ENCODE peak calls at places on chromosomes 1 and 21, in five cellular contexts. One of them, this sample, is unnamed. For H3K27me3, the result is how much of the 10 kb centered on the place peaks cover.

GRCh38 chr1:205199090-205199930 is 12.2 kb downstream of the DSTYK start:
- DNase-seq in heart right ventricle: no peak
- DNase-seq in psoas muscle: no peak
- DNase-seq in cardiac muscle cell: no peak
- DNase-seq in adrenal gland: no peak
- DNase-seq in this sample: no peak

GRCh38 chr1:205600085-205600484 is 31.7 kb downstream of the ELK4 start:
- DNase-seq in cardiac muscle cell: no peak
- DNase-seq in psoas muscle: no peak
- DNase-seq in adrenal gland: no peak
- DNase-seq in heart right ventricle: no peak
- DNase-seq in this sample: no peak

GRCh38 chr21:41364308-41364707 is 2.5 kb downstream of the MX2 start:
- DNase-seq in adrenal gland: peak
- DNase-seq in psoas muscle: no peak
- DNase-seq in cardiac muscle cell: no peak
- DNase-seq in heart right ventricle: no peak
- DNase-seq in this sample: no peak

GRCh38 chr1:160711528-160712311 is at the start of gene CD48:
- DNase-seq in cardiac muscle cell: no peak
- DNase-seq in psoas muscle: no peak
- DNase-seq in heart right ventricle: no peak
- DNase-seq in adrenal gland: no peak
- DNase-seq in this sample: no peak

GRCh38 chr1:156200062-156200461 is 6.2 kb downstream of the SLC25A44 start:
- DNase-seq in adrenal gland: no peak
- DNase-seq in psoas muscle: no peak
- DNase-seq in heart right ventricle: no peak
- DNase-seq in cardiac muscle cell: no peak
- DNase-seq in this sample: no peak

GRCh38 chr1:94025383-94026340 is 95.3 kb downstream of the ABCA4 start:
- DNase-seq in heart right ventricle: peak
- DNase-seq in psoas muscle: no peak
- DNase-seq in cardiac muscle cell: peak
- DNase-seq in adrenal gland: peak
- DNase-seq in this sample: no peak

GRCh38 chr1:52263153-52263910 is 102.7 kb downstream of the CC2D1B start:
- DNase-seq in psoas muscle: no peak
- DNase-seq in heart right ventricle: no peak
- DNase-seq in cardiac muscle cell: no peak
- DNase-seq in adrenal gland: no peak
- DNase-seq in this sample: no peak

GRCh38 chr1:938711-939504 is 15.2 kb downstream of the SAMD11 start:
- DNase-seq in adrenal gland: no peak
- DNase-seq in cardiac muscle cell: no peak
- DNase-seq in psoas muscle: no peak
- DNase-seq in heart right ventricle: no peak
- DNase-seq in this sample: no peak

GRCh38 chr1:234698624-234699023 is 88.6 kb upstream of the IRF2BP2 start:
- DNase-seq in psoas muscle: no peak
- DNase-seq in heart right ventricle: no peak
- DNase-seq in cardiac muscle cell: no peak
- DNase-seq in adrenal gland: no peak
- DNase-seq in this sample: no peak

GRCh38 chr1:180731131-180731530 is 99.3 kb downstream of the XPR1 start:
- DNase-seq in heart right ventricle: no peak
- DNase-seq in cardiac muscle cell: no peak
- DNase-seq in adrenal gland: no peak
- DNase-seq in psoas muscle: no peak
- DNase-seq in this sample: no peak

GRCh38 chr1:220962031-220962751 is 82.9 kb downstream of the HLX start:
- DNase-seq in cardiac muscle cell: no peak
- DNase-seq in psoas muscle: no peak
- DNase-seq in adrenal gland: no peak
- DNase-seq in heart right ventricle: no peak
- DNase-seq in this sample: no peak

GRCh38 chr1:82562448-82562847 is 761.7 kb downstream of the ADGRL2 start:
- DNase-seq in adrenal gland: no peak
- DNase-seq in psoas muscle: no peak
- DNase-seq in cardiac muscle cell: no peak
- DNase-seq in heart right ventricle: no peak
- DNase-seq in this sample: no peak

GRCh38 chr1:41673355-41673754 is 188.9 kb upstream of the EDN2 start:
- DNase-seq in heart right ventricle: no peak
- DNase-seq in adrenal gland: no peak
- DNase-seq in psoas muscle: no peak
- DNase-seq in cardiac muscle cell: no peak
- DNase-seq in this sample: no peak

GRCh38 chr1:62590255-62590969 is 6.9 kb upstream of the ANGPTL3 start:
- DNase-seq in heart right ventricle: no peak
- DNase-seq in cardiac muscle cell: no peak
- DNase-seq in adrenal gland: no peak
- DNase-seq in psoas muscle: no peak
- DNase-seq in this sample: no peak

GRCh38 chr1:109823543-109824348 is 60.0 kb upstream of the EPS8L3 start:
- DNase-seq in adrenal gland: peak
- DNase-seq in heart right ventricle: no peak
- DNase-seq in psoas muscle: peak
- DNase-seq in cardiac muscle cell: peak
- DNase-seq in this sample: no peak

GRCh38 chr1:119968068-119968492 is 71.8 kb upstream of the ADAM30 start:
- DNase-seq in adrenal gland: peak
- DNase-seq in heart right ventricle: peak
- DNase-seq in cardiac muscle cell: peak
- DNase-seq in psoas muscle: peak
- DNase-seq in this sample: peak

GRCh38 chr1:201937624-201938212 is 8.6 kb downstream of the LMOD1 start:
- DNase-seq in adrenal gland: no peak
- DNase-seq in cardiac muscle cell: no peak
- DNase-seq in psoas muscle: no peak
- DNase-seq in heart right ventricle: no peak
- DNase-seq in this sample: no peak

GRCh38 chr1:178284059-178284458 is 190.2 kb downstream of the RASAL2 start:
- DNase-seq in psoas muscle: no peak
- DNase-seq in cardiac muscle cell: no peak
- DNase-seq in heart right ventricle: no peak
- DNase-seq in adrenal gland: no peak
- DNase-seq in this sample: no peak

GRCh38 chr1:8560611-8561544 is 243.0 kb downstream of the SLC45A1 start:
- DNase-seq in adrenal gland: peak
- DNase-seq in psoas muscle: no peak
- DNase-seq in cardiac muscle cell: peak
- DNase-seq in heart right ventricle: no peak
- DNase-seq in this sample: no peak

GRCh38 chr1:75765697-75766355 is 20.2 kb upstream of the RABGGTB start:
- DNase-seq in heart right ventricle: no peak
- DNase-seq in psoas muscle: no peak
- DNase-seq in cardiac muscle cell: no peak
- DNase-seq in adrenal gland: no peak
- DNase-seq in this sample: no peak

GRCh38 chr1:74246266-74246665 is 11.1 kb downstream of the TNNI3K start:
- DNase-seq in psoas muscle: no peak
- DNase-seq in cardiac muscle cell: no peak
- DNase-seq in heart right ventricle: no peak
- DNase-seq in adrenal gland: no peak
- DNase-seq in this sample: no peak
- H3K27ac ChIP-seq in psoas muscle: no peak
- H3K27ac ChIP-seq in cardiac muscle cell: peak
- H3K27ac ChIP-seq in heart right ventricle: peak
- H3K27ac ChIP-seq in adrenal gland: no peak
- H3K27ac ChIP-seq in this sample: no peak

GRCh38 chr1:110963666-110964399 is at the start of gene LRIF1:
- DNase-seq in psoas muscle: peak
- DNase-seq in adrenal gland: peak
- DNase-seq in heart right ventricle: peak
- DNase-seq in cardiac muscle cell: peak
- DNase-seq in this sample: peak
- TF ChIP-seq CTCF in psoas muscle: peak
- TF ChIP-seq CTCF in adrenal gland: peak
- TF ChIP-seq CTCF in heart right ventricle: no peak
- TF ChIP-seq CTCF in cardiac muscle cell: peak
- TF ChIP-seq CTCF in this sample: peak

GRCh38 chr1:172566196-172566997 is 33.4 kb downstream of the SUCO start:
- DNase-seq in cardiac muscle cell: no peak
- DNase-seq in psoas muscle: no peak
- DNase-seq in heart right ventricle: no peak
- DNase-seq in adrenal gland: no peak
- DNase-seq in this sample: no peak

DNA sequence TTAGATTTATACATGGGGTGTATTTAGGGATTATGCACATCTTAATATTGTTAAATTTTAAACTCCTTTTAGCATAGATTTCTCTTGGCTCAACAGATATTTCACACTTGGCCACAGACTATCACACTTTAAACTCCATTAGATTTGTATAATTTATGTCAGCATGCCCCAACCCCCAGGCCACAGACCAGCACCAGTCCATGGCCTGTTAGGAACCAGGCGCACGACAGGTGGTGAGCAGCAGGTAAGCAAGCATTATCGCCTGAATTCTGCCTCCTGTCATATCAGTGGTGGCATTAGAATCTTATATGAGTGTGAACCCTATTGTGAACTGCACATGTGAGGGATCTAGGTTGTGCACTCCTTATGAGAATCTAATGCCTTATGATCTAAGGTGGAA is 34.8 kb downstream of the SUCO start:
- DNase-seq in cardiac muscle cell: no peak
- DNase-seq in psoas muscle: no peak
- DNase-seq in adrenal gland: no peak
- DNase-seq in heart right ventricle: no peak
- DNase-seq in this sample: no peak
- H3K27me3 ChIP-seq in cardiac muscle cell: under half
- H3K27me3 ChIP-seq in psoas muscle: under half
- H3K27me3 ChIP-seq in adrenal gland: under half
- H3K27me3 ChIP-seq in heart right ventricle: under half
- H3K27me3 ChIP-seq in this sample: under half

DNA sequence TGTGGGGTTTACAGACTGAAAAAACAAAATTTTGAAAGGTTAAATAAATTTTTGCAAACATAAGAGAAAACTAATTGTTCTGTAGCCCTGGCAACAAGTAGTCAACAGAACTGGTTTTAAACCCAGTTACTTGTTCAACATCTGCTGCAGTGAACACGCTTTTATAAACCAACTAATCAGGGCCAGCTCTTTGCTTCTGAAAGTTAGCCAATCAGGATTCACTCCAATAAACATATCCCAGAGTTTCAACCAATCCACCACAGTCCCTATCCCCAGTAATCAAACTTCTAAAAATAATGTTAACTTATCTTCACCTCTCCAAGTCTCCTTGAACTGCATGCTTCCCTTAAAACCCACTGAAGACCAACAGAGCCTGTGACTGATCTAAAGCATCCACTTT is 306.6 kb downstream of the CTH start:
- DNase-seq in cardiac muscle cell: no peak
- DNase-seq in psoas muscle: no peak
- DNase-seq in adrenal gland: no peak
- DNase-seq in heart right ventricle: no peak
- DNase-seq in this sample: no peak
- H3K27ac ChIP-seq in cardiac muscle cell: no peak
- H3K27ac ChIP-seq in psoas muscle: no peak
- H3K27ac ChIP-seq in adrenal gland: no peak
- H3K27ac ChIP-seq in heart right ventricle: no peak
- H3K27ac ChIP-seq in this sample: no peak

DNA sequence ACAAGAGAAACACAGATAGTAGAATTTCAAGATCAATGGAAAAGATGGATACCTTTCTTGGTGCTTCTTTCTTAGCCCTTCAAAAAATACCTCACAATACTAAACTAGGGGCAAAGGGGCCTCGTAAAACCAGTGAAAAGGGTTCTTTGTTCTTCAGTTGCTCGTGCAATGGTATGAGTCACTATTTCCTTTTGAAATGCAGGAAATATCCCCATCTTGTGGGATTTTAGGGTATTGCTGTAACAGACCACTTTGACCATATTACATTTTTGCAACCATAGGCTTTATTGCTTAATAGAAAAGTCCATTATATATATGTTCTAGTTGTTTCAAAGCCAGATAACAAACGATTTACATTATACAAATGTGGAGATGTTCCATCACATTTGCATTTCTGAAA is 88.7 kb upstream of the PKN2 start:
- DNase-seq in heart right ventricle: no peak
- DNase-seq in cardiac muscle cell: no peak
- DNase-seq in psoas muscle: no peak
- DNase-seq in adrenal gland: no peak
- DNase-seq in this sample: no peak
- TF ChIP-seq CTCF in heart right ventricle: no peak
- TF ChIP-seq CTCF in cardiac muscle cell: peak
- TF ChIP-seq CTCF in psoas muscle: no peak
- TF ChIP-seq CTCF in adrenal gland: peak
- TF ChIP-seq CTCF in this sample: peak

DNA sequence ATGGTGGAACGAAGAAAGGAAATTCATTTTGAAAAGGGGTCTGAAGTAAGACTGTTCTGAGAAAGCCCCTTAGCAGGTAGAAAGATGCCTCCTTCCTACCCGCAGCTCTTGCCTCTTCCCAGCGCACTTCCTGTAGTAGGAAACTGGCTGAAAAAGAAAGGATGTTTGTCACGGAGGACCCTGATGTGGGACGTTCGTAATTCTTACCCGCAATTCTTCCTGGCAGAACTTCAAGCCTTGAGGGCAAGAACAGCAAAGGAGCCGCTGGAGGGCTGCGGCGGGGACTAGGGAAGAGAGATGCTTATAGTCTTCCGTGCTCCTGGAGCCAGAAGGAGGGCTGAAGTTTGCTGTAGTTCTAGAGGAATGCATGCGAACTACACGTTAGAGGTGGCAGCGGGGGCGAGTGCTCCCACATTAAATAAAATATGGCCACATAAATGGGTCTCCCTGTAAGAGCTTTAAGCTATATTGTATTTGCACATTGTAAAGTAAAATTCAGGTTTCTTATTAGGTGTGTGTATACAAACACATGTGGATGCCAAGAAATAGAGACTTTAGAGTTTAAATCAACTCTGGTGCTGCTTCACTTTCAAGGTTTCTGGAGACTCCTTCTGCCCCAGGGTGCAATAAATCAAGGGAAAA is 6.4 kb downstream of the C1orf53 start:
- DNase-seq in adrenal gland: no peak
- DNase-seq in cardiac muscle cell: no peak
- DNase-seq in psoas muscle: no peak
- DNase-seq in heart right ventricle: no peak
- DNase-seq in this sample: no peak
- H3K27me3 ChIP-seq in adrenal gland: half or more
- H3K27me3 ChIP-seq in cardiac muscle cell: half or more
- H3K27me3 ChIP-seq in psoas muscle: under half
- H3K27me3 ChIP-seq in heart right ventricle: under half
- H3K27me3 ChIP-seq in this sample: half or more

DNA sequence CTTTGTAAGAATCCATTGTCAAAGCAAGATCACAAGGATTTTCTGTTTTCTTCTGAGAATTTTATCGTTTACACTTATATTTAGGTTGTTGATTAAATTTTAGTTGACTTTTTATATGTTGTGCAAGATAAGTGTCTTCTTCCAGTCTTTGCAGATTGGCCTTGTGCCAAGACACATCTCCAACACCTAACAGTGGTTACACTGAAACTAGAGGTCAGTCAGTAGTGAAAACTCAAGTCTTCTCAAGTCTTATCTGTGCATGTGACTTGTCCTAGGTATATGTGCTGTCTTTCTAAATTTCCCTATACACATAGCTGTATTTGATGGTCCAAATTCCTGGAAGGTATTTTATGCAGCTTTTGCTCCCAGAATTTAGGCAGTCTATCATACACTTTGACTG is 1183.2 kb upstream of the B3GALT2 start:
- DNase-seq in cardiac muscle cell: no peak
- DNase-seq in adrenal gland: no peak
- DNase-seq in psoas muscle: no peak
- DNase-seq in heart right ventricle: no peak
- DNase-seq in this sample: no peak
- H3K27ac ChIP-seq in cardiac muscle cell: no peak
- H3K27ac ChIP-seq in adrenal gland: no peak
- H3K27ac ChIP-seq in psoas muscle: no peak
- H3K27ac ChIP-seq in heart right ventricle: no peak
- H3K27ac ChIP-seq in this sample: no peak

GRCh38 chr1:39819091-39819812 is 30.6 kb upstream of the BMP8B start:
- DNase-seq in heart right ventricle: no peak
- DNase-seq in adrenal gland: no peak
- DNase-seq in psoas muscle: no peak
- DNase-seq in cardiac muscle cell: no peak
- DNase-seq in this sample: peak
- TF ChIP-seq CTCF in heart right ventricle: no peak
- TF ChIP-seq CTCF in adrenal gland: no peak
- TF ChIP-seq CTCF in psoas muscle: no peak
- TF ChIP-seq CTCF in cardiac muscle cell: no peak
- TF ChIP-seq CTCF in this sample: no peak